ENCODE peak calls at places on chromosome 5, in seven cellular contexts. Q is cardiac fibroblast, S is fibroblast of lung, Z is RWPE1, H is HCT116, L is B cell, C is stomach. J is an unnamed sample.

GRCh38 chr5:111747336-111747735 is 9.7 kb downstream of the NREP start:
- DNase-seq in C (no peak), Z (peak), H (no peak), S (peak), L (no peak), Q (peak), J (peak)

GRCh38 chr5:75509956-75510355 is 1.5 kb downstream of the CERT1 start:
- DNase-seq in L (no peak), C (no peak), Z (peak), Q (peak), H (no peak), S (peak), J (peak)

GRCh38 chr5:7094626-7095025 is 301.3 kb upstream of the ADCY2 start:
- DNase-seq in L (no peak), Z (no peak), C (no peak), Q (no peak), S (no peak), H (no peak), J (no peak)

GRCh38 chr5:106964102-106964501 is 706.6 kb downstream of the EFNA5 start:
- DNase-seq in C (no peak), L (no peak), S (peak), Z (peak), H (no peak), Q (peak), J (peak)

GRCh38 chr5:178466342-178466741 is 123.9 kb downstream of the COL23A1 start:
- DNase-seq in Z (no peak), H (no peak), L (no peak), C (no peak), Q (no peak), S (no peak), J (no peak)

GRCh38 chr5:75435101-75435500 is 76.3 kb downstream of the CERT1 start:
- DNase-seq in C (no peak), Z (no peak), H (no peak), Q (no peak), L (no peak), S (peak), J (no peak)

GRCh38 chr5:172508471-172509404 is 54.4 kb upstream of the SH3PXD2B start:
- DNase-seq in S (no peak), Q (no peak), L (no peak), Z (no peak), C (no peak), H (no peak), J (no peak)

GRCh38 chr5:127875235-127876021 is 172.2 kb downstream of the CCDC192 start:
- DNase-seq in Z (peak), L (no peak), H (peak), Q (peak), S (peak), C (peak), J (peak)

GRCh38 chr5:129945031-129945430 is 40.8 kb downstream of the CHSY3 start:
- DNase-seq in C (no peak), L (no peak), H (no peak), S (peak), Q (peak), Z (peak), J (peak)

GRCh38 chr5:170337055-170337454 is 39.5 kb upstream of the LCP2 start:
- DNase-seq in H (no peak), C (no peak), Q (no peak), L (no peak), Z (no peak), S (no peak), J (no peak)

GRCh38 chr5:171820561-171820960 is 34.9 kb downstream of the SMIM23 start:
- DNase-seq in H (no peak), Q (no peak), S (no peak), C (no peak), L (no peak), Z (no peak), J (no peak)

GRCh38 chr5:149886060-149886459 is 58.5 kb downstream of the PDE6A start:
- DNase-seq in L (no peak), H (no peak), C (no peak), S (peak), Z (no peak), Q (peak), J (no peak)

DNA sequence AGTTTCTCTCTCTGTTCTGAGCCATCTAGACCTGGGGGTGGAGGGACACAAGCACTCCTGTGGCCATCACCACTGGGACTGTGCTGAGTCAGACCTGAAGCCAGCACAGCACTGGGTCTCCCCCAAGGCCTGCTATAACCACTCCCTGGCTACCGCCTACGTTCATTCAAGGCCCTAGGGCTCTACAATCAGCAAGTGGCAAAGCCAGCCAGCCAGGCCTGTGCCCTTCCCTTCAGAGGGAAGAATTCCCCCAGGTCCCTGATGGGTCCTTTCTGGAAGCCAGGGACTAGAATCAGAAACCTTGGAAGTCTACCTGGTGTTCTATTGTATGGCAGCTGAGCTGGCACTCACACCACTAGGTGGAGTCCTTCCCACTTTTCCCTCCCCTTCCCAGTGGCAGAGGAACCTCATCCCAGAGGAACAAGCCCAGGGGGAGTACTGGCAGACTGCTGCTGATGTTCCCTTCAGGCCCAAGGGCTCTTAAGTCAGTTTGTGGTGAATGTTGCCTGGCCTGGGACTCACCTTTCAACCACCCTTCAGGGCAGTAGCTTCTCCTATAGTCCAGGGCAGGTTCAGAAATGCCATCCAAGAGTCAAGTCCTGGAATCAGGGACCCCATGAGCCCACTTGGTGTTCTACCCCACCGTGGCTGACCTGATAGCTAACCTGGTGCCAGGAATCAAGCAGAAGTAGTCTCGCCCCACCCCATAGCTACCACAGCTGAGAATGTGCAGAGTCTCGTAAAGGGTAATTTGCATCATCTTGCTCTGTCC is 20.0 kb downstream of the JMY start:
- DNase-seq in H (peak), L (no peak), Z (peak), C (peak), S (peak), Q (peak), J (peak)
- TF ChIP-seq CTCF in H (peak), L (no peak), Z (peak), C (peak), S (peak), Q (peak), J (peak)

DNA sequence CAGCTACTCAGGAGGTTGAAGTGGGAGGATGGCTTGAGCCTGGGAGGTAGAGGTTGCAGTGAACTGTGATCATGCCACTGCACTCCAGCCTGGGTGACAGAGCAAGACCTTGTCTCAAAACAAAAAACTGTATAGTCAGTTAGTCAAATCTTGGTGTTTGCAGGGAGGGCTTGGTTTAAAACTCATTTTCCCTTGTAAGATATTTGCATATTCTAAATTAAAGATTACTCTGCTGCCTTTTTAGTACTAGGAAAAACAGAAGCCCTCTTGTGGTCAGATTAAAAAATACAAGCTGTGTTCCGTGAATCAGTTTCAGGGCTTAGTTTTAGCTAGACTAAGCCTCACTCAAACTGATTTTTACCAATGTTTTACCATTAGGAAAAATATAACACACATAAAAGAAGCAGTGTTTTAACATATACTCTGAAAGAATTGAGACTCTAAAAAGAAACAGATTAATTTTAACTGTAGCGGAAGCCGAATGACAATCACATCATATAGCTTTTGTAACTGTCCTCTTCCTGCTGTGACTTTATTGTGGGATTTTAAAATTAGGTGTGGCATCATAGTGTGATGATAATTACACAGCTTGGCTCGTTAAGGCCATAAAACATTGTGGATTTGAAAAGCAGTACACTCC is 84.9 kb upstream of the BASP1 start:
- DNase-seq in Q (peak), H (no peak), C (no peak), Z (peak), L (peak), S (no peak), J (peak)
- TF ChIP-seq CTCF in Q (peak), H (peak), C (peak), Z (peak), L (peak), S (peak), J (peak)

GRCh38 chr5:160802567-160802966 is 49.4 kb downstream of the ATP10B start:
- DNase-seq in C (no peak), Q (no peak), S (no peak), Z (no peak), H (no peak), L (no peak), J (peak)
- TF ChIP-seq CTCF in C (no peak), Q (no peak), S (peak), Z (no peak), H (no peak), L (no peak), J (peak)

DNA sequence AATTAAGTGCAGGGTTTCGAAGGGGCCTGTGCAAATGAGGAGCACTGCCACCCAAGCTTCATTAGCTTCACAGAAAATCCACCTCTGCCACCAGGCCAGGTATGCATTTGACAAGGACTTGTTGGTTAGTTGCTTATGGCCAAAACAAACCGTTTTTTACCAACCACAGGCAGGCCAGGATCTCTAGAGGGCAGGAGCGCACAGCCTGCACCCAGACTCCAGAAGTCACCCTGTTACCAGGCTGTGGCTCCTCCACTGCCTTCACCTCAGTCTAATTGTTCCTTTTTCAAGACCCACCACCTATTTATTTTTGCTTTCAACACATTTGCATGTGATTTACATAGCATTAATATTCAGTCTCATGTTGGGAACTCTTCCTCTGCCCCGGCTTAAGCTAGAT is 78.3 kb upstream of the HSPA9 start:
- DNase-seq in S (no peak), L (no peak), Q (peak), Z (peak), H (peak), C (peak), J (peak)
- TF ChIP-seq CTCF in S (peak), L (no peak), Q (peak), Z (no peak), H (peak), C (no peak), J (peak)

DNA sequence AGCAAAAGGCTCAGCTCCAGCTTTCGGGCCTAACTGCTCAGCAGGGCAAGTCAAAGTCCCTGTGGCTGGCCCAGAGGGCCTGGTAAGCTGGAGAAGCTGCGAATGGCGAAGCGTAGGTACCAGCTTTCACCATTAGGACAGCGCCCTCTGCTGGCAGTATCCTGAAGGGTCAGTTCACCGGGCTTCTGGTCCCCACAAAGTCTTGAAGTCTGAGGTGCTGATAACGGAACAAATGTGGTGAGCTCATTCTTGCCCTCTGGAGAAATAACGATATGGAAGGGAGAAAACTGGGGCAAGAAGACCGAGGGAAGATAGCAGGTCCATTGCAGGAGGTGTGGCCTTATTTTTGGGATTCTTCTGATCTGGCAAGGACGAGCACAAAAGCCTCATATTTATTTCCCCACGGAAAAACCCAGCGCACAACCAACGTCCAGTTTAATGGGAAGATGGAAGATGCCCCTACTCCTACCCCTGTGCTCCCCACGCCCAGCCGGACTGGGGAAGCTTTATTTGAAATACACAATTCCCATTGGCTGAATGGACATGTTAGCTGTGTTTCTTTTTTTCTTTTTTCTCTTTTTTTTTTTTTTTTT is 7.2 kb downstream of the SOWAHA start:
- DNase-seq in Q (peak), Z (peak), S (peak), H (peak), L (peak), C (peak), J (peak)
- TF ChIP-seq CTCF in Q (peak), Z (peak), S (peak), H (peak), L (peak), C (peak), J (peak)

GRCh38 chr5:135835766-135836165 is 1.3 kb downstream of the SLC25A48 start:
- DNase-seq in Q (no peak), H (no peak), L (no peak), Z (no peak), S (no peak), C (no peak), J (no peak)

GRCh38 chr5:135832941-135833340 is 1.5 kb upstream of the SLC25A48 start:
- DNase-seq in Z (no peak), S (no peak), H (no peak), Q (no peak), L (no peak), C (no peak), J (no peak)

GRCh38 chr5:135834639-135835529 is at the start of gene SLC25A48:
- DNase-seq in Q (no peak), C (peak), Z (peak), S (peak), H (peak), L (no peak), J (peak)

GRCh38 chr5:135833521-135833920 is 942 bp upstream of the SLC25A48 start:
- DNase-seq in Q (no peak), C (no peak), Z (no peak), S (no peak), H (no peak), L (no peak), J (no peak)

DNA sequence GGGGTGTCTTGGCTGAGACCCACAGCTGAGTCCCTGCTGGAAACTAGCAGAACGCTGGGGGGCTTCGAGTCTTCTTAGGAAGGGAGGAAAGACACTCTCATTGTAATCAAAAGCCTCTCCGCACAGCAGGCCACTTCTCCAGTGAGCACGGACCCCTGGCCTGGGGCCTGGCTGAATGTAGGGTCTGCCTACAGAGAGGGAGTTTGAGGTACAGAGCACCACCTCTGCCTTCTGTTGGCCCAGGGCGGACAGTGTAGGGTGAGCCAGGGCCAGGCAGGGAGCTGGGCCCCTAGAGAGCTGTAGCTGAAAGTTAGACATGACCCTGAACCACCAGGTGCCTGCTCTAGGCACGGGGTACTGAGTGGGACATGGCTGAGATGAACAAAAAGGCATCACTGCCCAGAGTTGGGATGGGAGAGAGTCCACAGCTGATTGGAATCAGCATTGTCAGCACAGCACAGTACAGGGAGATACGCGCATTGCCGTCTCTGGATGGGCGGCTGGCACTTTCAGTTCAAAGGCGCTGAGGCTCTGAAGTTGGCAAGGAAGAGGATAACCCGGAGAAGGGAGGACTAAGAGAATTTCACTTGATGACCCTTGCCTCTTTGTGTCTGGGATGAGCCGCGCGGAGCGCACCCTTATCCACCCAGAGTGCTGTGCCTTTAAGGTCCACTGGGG is 363 bp upstream of the SLC25A48 start:
- DNase-seq in Z (no peak), Q (peak), L (no peak), H (no peak), C (no peak), S (no peak), J (no peak)
- TF ChIP-seq CTCF in Z (peak), Q (peak), L (peak), H (no peak), C (peak), S (no peak), J (no peak)

DNA sequence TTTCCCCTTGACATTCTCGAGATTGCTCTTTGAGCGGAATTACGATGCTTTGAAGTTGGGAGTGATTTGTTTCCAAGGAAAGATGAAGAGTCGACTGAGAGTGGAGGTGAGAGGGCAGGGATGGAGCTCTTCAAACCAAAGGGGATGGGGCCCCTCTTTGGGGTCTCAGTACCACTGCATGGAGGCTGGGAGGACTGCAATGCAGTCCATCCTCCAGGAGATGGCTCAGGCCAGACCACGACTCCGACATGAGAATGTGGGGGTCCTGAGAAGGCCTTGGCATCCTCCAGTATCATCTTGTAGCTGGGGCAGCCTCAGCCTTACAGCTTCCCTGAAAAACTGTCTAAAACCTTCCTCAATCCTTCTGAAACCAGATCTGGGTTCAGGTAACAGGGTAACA is 51.1 kb upstream of the CDKN2AIPNL start:
- DNase-seq in Q (no peak), H (no peak), L (no peak), S (no peak), C (no peak), Z (no peak), J (no peak)
- TF ChIP-seq CTCF in Q (no peak), H (no peak), L (no peak), S (no peak), C (no peak), Z (no peak), J (no peak)

GRCh38 chr5:82364497-82364896 is 86.3 kb upstream of the RPS23 start:
- DNase-seq in L (no peak), Q (peak), S (peak), C (no peak), Z (no peak), H (no peak), J (peak)
- TF ChIP-seq CTCF in L (no peak), Q (peak), S (peak), C (no peak), Z (no peak), H (peak), J (peak)

DNA sequence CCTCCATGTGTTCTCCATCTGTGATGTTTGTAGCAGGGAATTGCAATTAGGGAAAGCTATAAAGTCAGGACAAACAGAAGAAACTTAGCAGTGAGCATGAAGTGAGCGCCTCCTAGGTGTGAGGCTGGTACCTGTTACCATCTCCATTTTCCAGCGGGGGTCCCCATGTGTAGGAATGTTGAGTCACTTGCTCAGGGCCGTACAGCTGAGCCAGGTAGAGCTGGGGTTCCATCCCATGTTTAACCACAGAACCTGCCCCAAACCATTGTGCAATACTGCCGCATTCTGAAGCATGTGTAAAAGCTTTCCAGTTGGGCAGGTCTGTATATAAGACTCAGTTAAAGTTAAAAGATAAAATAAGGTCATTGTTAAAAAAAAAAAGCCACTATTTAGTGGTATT is 62.7 kb downstream of the NDFIP1 start:
- DNase-seq in Z (no peak), C (no peak), S (no peak), H (no peak), L (no peak), Q (no peak), J (peak)
- TF ChIP-seq CTCF in Z (no peak), C (no peak), S (no peak), H (peak), L (no peak), Q (no peak), J (no peak)

GRCh38 chr5:95113489-95113888 is 171.4 kb downstream of the MCTP1 start:
- DNase-seq in S (peak), L (no peak), C (no peak), H (no peak), Q (peak), Z (no peak), J (peak)
- TF ChIP-seq CTCF in S (no peak), L (no peak), C (no peak), H (peak), Q (peak), Z (no peak), J (no peak)